ENCODE peak calls at places on chromosomes 3 and 15, in four cellular contexts. One of them, this sample, is unnamed.

GRCh38 chr3:31919528-31919927 is 61.5 kb downstream of the OSBPL10 start:
- DNase-seq in K562: no peak
- DNase-seq in GM12878: no peak
- DNase-seq in HepG2: peak; percentile 78
- DNase-seq in this sample: no peak

GRCh38 chr3:46889381-46890110 is 12.0 kb downstream of the PTH1R start:
- DNase-seq in K562: no peak
- DNase-seq in GM12878: no peak
- DNase-seq in HepG2: no peak
- DNase-seq in this sample: no peak

GRCh38 chr3:183815951-183816475 is 9.4 kb downstream of the MAP6D1 start:
- DNase-seq in K562: no peak
- DNase-seq in GM12878: no peak
- DNase-seq in HepG2: no peak
- DNase-seq in this sample: no peak

GRCh38 chr3:50519471-50520089 is 16.1 kb upstream of the CACNA2D2 start:
- DNase-seq in K562: peak; percentile 71
- DNase-seq in GM12878: no peak
- DNase-seq in HepG2: peak; percentile 41
- DNase-seq in this sample: peak; percentile 81

GRCh38 chr15:62453979-62454378 is 288.9 kb upstream of the C2CD4B start:
- DNase-seq in K562: no peak
- DNase-seq in GM12878: no peak
- DNase-seq in HepG2: no peak
- DNase-seq in this sample: no peak

GRCh38 chr15:79025802-79026201 is 64.8 kb downstream of the RASGRF1 start:
- DNase-seq in K562: no peak
- DNase-seq in GM12878: no peak
- DNase-seq in HepG2: no peak
- DNase-seq in this sample: no peak

GRCh38 chr15:59522988-59523461 is 85.0 kb downstream of the FAM81A start:
- DNase-seq in K562: no peak
- DNase-seq in GM12878: no peak
- DNase-seq in HepG2: no peak
- DNase-seq in this sample: no peak

GRCh38 chr3:150222646-150223045 is 185.5 kb upstream of the TSC22D2 start:
- DNase-seq in K562: no peak
- DNase-seq in GM12878: no peak
- DNase-seq in HepG2: no peak
- DNase-seq in this sample: no peak

GRCh38 chr3:65605876-65606432 is 432.8 kb downstream of the MAGI1 start:
- DNase-seq in K562: no peak
- DNase-seq in GM12878: no peak
- DNase-seq in HepG2: no peak
- DNase-seq in this sample: no peak

GRCh38 chr3:182983811-182984210 is 3.5 kb upstream of the DCUN1D1 start:
- DNase-seq in K562: no peak
- DNase-seq in GM12878: no peak
- DNase-seq in HepG2: no peak
- DNase-seq in this sample: no peak

GRCh38 chr3:18681946-18682345 is 256.8 kb upstream of the SATB1 start:
- DNase-seq in K562: no peak
- DNase-seq in GM12878: no peak
- DNase-seq in HepG2: no peak
- DNase-seq in this sample: no peak

GRCh38 chr3:175732053-175732452 is 872.9 kb downstream of the NAALADL2 start:
- DNase-seq in K562: no peak
- DNase-seq in GM12878: no peak
- DNase-seq in HepG2: no peak
- DNase-seq in this sample: no peak

GRCh38 chr3:46670891-46671427 is 22.5 kb downstream of the ALS2CL start:
- DNase-seq in K562: no peak
- DNase-seq in GM12878: no peak
- DNase-seq in HepG2: no peak
- DNase-seq in this sample: no peak

GRCh38 chr3:134694445-134694844 is 43.6 kb upstream of the KY start:
- DNase-seq in K562: no peak
- DNase-seq in GM12878: no peak
- DNase-seq in HepG2: no peak
- DNase-seq in this sample: no peak

GRCh38 chr3:47024932-47025331 is 45.5 kb downstream of the NBEAL2 start:
- DNase-seq in K562: no peak
- DNase-seq in GM12878: no peak
- DNase-seq in HepG2: no peak
- DNase-seq in this sample: no peak

DNA sequence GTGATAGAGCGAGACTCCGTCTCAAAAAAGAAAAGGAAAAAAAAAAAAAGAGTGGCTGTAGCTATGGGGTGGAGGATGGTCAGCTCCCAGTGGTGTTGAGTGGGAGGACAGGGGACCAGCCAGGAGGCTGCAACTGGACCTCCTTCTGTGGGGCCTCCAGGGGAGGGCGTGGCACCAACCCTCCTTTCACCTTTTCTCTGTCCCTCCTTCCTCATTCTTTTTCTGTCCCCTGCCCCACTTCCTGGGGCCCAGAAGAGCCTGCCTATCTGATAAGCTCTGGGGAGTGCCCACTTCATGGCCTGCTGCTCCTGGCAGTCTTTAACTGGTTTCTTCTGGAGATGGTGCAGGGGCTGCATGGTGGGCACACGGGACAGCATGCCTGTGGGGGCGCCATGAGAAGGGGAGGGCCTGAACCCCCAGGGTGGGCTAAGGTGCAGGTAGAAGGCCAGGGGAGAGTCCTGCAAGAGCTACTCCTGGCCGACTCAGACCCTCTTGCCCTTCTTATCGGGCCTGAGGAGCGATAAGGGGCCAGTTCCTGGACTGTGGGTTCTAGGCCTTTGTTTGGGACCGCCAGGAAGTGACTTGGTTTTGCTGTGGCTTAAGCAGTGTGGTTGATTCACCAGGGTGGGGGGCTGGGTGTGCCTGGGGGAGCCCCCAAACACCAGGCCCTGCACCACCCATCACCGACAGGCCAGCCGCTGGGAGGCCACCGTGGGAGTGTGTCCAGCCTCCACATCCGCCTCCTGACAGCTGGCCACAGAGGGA is 49.4 kb upstream of the FLNB start:
- DNase-seq in K562: peak; percentile 38
- DNase-seq in GM12878: no peak
- DNase-seq in HepG2: no peak
- DNase-seq in this sample: no peak
- TF ChIP-seq FOXM1 in K562: no peak
- TF ChIP-seq FOXM1 in GM12878: no peak
- TF ChIP-seq FOXM1 in HepG2: no peak
- TF ChIP-seq FOXM1 in this sample: no peak

GRCh38 chr15:92012368-92012629 is 158.8 kb downstream of the SLCO3A1 start:
- DNase-seq in K562: no peak
- DNase-seq in GM12878: no peak
- DNase-seq in HepG2: no peak
- DNase-seq in this sample: no peak
- TF ChIP-seq FOXK2 in K562: no peak
- TF ChIP-seq FOXK2 in GM12878: no peak
- TF ChIP-seq FOXK2 in HepG2: no peak
- TF ChIP-seq FOXK2 in this sample: no peak

GRCh38 chr15:73897441-73898261 is 24.3 kb downstream of the TBC1D21 start:
- DNase-seq in K562: peak; percentile 88
- DNase-seq in GM12878: no peak
- DNase-seq in HepG2: peak; percentile 25
- DNase-seq in this sample: peak; percentile 91

GRCh38 chr15:73899197-73900128 is 26.1 kb downstream of the TBC1D21 start:
- DNase-seq in K562: no peak
- DNase-seq in GM12878: no peak
- DNase-seq in HepG2: no peak
- DNase-seq in this sample: no peak

GRCh38 chr15:73902121-73903020 is 23.9 kb upstream of the LOXL1 start:
- DNase-seq in K562: no peak
- DNase-seq in GM12878: no peak
- DNase-seq in HepG2: no peak
- DNase-seq in this sample: no peak

GRCh38 chr15:73901126-73901810 is 25.0 kb upstream of the LOXL1 start:
- DNase-seq in K562: no peak
- DNase-seq in GM12878: no peak
- DNase-seq in HepG2: no peak
- DNase-seq in this sample: no peak

GRCh38 chr15:73900129-73900712 is 26.0 kb upstream of the LOXL1 start:
- DNase-seq in K562: no peak
- DNase-seq in GM12878: no peak
- DNase-seq in HepG2: no peak
- DNase-seq in this sample: no peak
- TF ChIP-seq TARDBP in K562: no peak
- TF ChIP-seq TARDBP in GM12878: no peak
- TF ChIP-seq TARDBP in HepG2: no peak
- TF ChIP-seq TARDBP in this sample: no peak

GRCh38 chr3:151630938-151631417 is 102.7 kb upstream of the AADACL2 start:
- DNase-seq in K562: peak; percentile 53
- DNase-seq in GM12878: no peak
- DNase-seq in HepG2: peak; percentile 62
- DNase-seq in this sample: no peak
- TF ChIP-seq FOXM1 in K562: no peak
- TF ChIP-seq FOXM1 in GM12878: no peak
- TF ChIP-seq FOXM1 in HepG2: no peak
- TF ChIP-seq FOXM1 in this sample: no peak